ENCODE peak calls at places on chromosomes 16 and 17, in nine cellular contexts. F, C, U, G, T, M, Y, S and N are unnamed samples.

GRCh38 chr17:60416368-60416925 is 5.8 kb upstream of the CHCT1 start:
- DNase-seq in F (no peak), C (no peak), U (no peak), G (no peak), T (no peak), M (no peak), Y (no peak), S (no peak), N (no peak)

GRCh38 chr17:59620518-59621259 is 994 bp downstream of the CLTC start:
- DNase-seq in F (peak), C (peak), U (peak), G (peak), T (no peak), M (peak), Y (peak), S (peak), N (peak)

GRCh38 chr16:5490499-5490898 is 392.9 kb upstream of the EEF2KMT start:
- DNase-seq in F (peak), C (no peak), U (peak), G (no peak), T (no peak), M (no peak), Y (no peak), S (peak), N (no peak)

GRCh38 chr16:4021070-4021779 is 95.0 kb downstream of the ADCY9 start:
- DNase-seq in F (no peak), C (no peak), U (no peak), G (peak), T (no peak), M (peak), Y (no peak), S (no peak), N (no peak)

GRCh38 chr17:55634702-55635101 is 88.0 kb downstream of the TMEM100 start:
- DNase-seq in F (no peak), C (no peak), U (no peak), G (no peak), T (no peak), M (no peak), Y (no peak), S (no peak), N (no peak)

GRCh38 chr16:72812651-72813050 is 235.3 kb downstream of the ZFHX3 start:
- DNase-seq in F (no peak), C (no peak), U (no peak), G (no peak), T (no peak), M (no peak), Y (no peak), S (no peak), N (no peak)

GRCh38 chr17:11813278-11813677 is 184.0 kb downstream of the ZNF18 start:
- DNase-seq in F (no peak), C (no peak), U (no peak), G (no peak), T (no peak), M (no peak), Y (no peak), S (no peak), N (no peak)

GRCh38 chr17:19546289-19547065 is 12.8 kb downstream of the SLC47A1 start:
- DNase-seq in F (no peak), C (no peak), U (no peak), G (no peak), T (no peak), M (no peak), Y (peak), S (no peak), N (no peak)

GRCh38 chr16:75065149-75065807 is 51.3 kb downstream of the LDHD start:
- DNase-seq in F (no peak), C (peak), U (no peak), G (peak), T (no peak), M (no peak), Y (no peak), S (no peak), N (no peak)

GRCh38 chr17:28741358-28742349 is 2.2 kb upstream of the TRAF4 start:
- DNase-seq in F (peak), C (no peak), U (no peak), G (no peak), T (no peak), M (no peak), Y (peak), S (no peak), N (no peak)

GRCh38 chr16:64950262-64950661 is 171.6 kb downstream of the CDH11 start:
- DNase-seq in F (no peak), C (no peak), U (no peak), G (no peak), T (no peak), M (no peak), Y (no peak), S (no peak), N (no peak)

GRCh38 chr17:51372345-51373004 is 112.1 kb downstream of the UTP18 start:
- DNase-seq in F (peak), C (no peak), U (peak), G (peak), T (no peak), M (peak), Y (no peak), S (no peak), N (peak)

GRCh38 chr16:15899538-15900100 is 11.2 kb upstream of the CEP20 start:
- DNase-seq in F (peak), C (no peak), U (no peak), G (peak), T (peak), M (peak), Y (no peak), S (no peak), N (peak)

GRCh38 chr16:2244301-2244700 is 7.1 kb downstream of the ECI1 start:
- DNase-seq in F (no peak), C (no peak), U (no peak), G (no peak), T (no peak), M (no peak), Y (no peak), S (peak), N (no peak)

GRCh38 chr17:82524540-82524939 is 5.0 kb downstream of the FOXK2 start:
- DNase-seq in F (no peak), C (no peak), U (no peak), G (no peak), T (no peak), M (no peak), Y (no peak), S (no peak), N (no peak)

GRCh38 chr17:73952498-73953205 is 250.8 kb upstream of the RPL38 start:
- DNase-seq in F (peak), C (peak), U (no peak), G (no peak), T (no peak), M (peak), Y (no peak), S (peak), N (peak)

GRCh38 chr17:57679356-57679755 is 65.7 kb downstream of the CCDC182 start:
- DNase-seq in F (no peak), C (no peak), U (no peak), G (no peak), T (no peak), M (no peak), Y (no peak), S (no peak), N (no peak)

GRCh38 chr17:46809110-46809571 is 9.4 kb downstream of the WNT3 start:
- DNase-seq in F (no peak), C (no peak), U (no peak), G (no peak), T (no peak), M (no peak), Y (no peak), S (peak), N (no peak)

GRCh38 chr16:57994778-57995177 is 5.7 kb downstream of the ZNF319 start:
- DNase-seq in F (peak), C (no peak), U (no peak), G (peak), T (no peak), M (no peak), Y (no peak), S (peak), N (peak)

GRCh38 chr17:71409712-71410111 is 711.1 kb upstream of the SOX9 start:
- DNase-seq in F (no peak), C (no peak), U (no peak), G (peak), T (no peak), M (peak), Y (no peak), S (no peak), N (no peak)

GRCh38 chr17:76382305-76382802 is 2.1 kb upstream of the SPHK1 start:
- DNase-seq in F (no peak), C (no peak), U (no peak), G (peak), T (no peak), M (peak), Y (no peak), S (peak), N (no peak)

GRCh38 chr16:61937646-61938045 is 98.6 kb downstream of the CDH8 start:
- DNase-seq in F (no peak), C (no peak), U (no peak), G (no peak), T (no peak), M (no peak), Y (no peak), S (no peak), N (no peak)

GRCh38 chr16:11389631-11390565 is 44.6 kb downstream of the RMI2 start:
- DNase-seq in F (no peak), C (no peak), U (no peak), G (no peak), T (no peak), M (no peak), Y (no peak), S (peak), N (peak)

GRCh38 chr16:54817432-54817831 is 113.2 kb upstream of the IRX5 start:
- DNase-seq in F (no peak), C (no peak), U (no peak), G (peak), T (no peak), M (peak), Y (no peak), S (peak), N (no peak)

GRCh38 chr17:71084219-71084618 is 914.9 kb downstream of the KCNJ2 start:
- DNase-seq in F (no peak), C (no peak), U (peak), G (peak), T (no peak), M (peak), Y (no peak), S (peak), N (no peak)

GRCh38 chr16:79171504-79172240 is 428.9 kb downstream of the MAF start:
- DNase-seq in F (no peak), C (no peak), U (no peak), G (peak), T (no peak), M (no peak), Y (no peak), S (peak), N (no peak)

GRCh38 chr17:18267927-18268711 is 7.7 kb downstream of the MIEF2 start:
- DNase-seq in F (no peak), C (no peak), U (no peak), G (peak), T (no peak), M (no peak), Y (no peak), S (no peak), N (no peak)

GRCh38 chr16:57392694-57393093 is 11.9 kb upstream of the CCL17 start:
- DNase-seq in F (no peak), C (no peak), U (no peak), G (peak), T (no peak), M (no peak), Y (no peak), S (no peak), N (no peak)

GRCh38 chr16:29158031-29158430 is 173.2 kb downstream of the LAT start:
- DNase-seq in F (no peak), C (no peak), U (no peak), G (no peak), T (no peak), M (no peak), Y (no peak), S (peak), N (no peak)

GRCh38 chr17:28482551-28483199 is 9.2 kb downstream of the SLC13A2 start:
- DNase-seq in F (no peak), C (no peak), U (no peak), G (no peak), T (no peak), M (no peak), Y (no peak), S (no peak), N (no peak)

GRCh38 chr16:30570621-30571443 is 682 bp downstream of the ZNF688 start:
- DNase-seq in F (no peak), C (no peak), U (no peak), G (no peak), T (no peak), M (no peak), Y (no peak), S (peak), N (peak)

GRCh38 chr16:89707695-89708094 is 6.2 kb upstream of the SPATA2L start:
- DNase-seq in F (no peak), C (no peak), U (no peak), G (no peak), T (no peak), M (no peak), Y (no peak), S (no peak), N (no peak)

GRCh38 chr17:16977932-16978331 is 6.0 kb upstream of the TNFRSF13B start:
- DNase-seq in F (no peak), C (no peak), U (no peak), G (peak), T (no peak), M (no peak), Y (no peak), S (no peak), N (no peak)

GRCh38 chr17:76688165-76688622 is 22.6 kb downstream of the MXRA7 start:
- DNase-seq in F (no peak), C (no peak), U (no peak), G (no peak), T (no peak), M (no peak), Y (no peak), S (no peak), N (no peak)

GRCh38 chr16:85767569-85767968 is 16.7 kb upstream of the C16orf74 start:
- DNase-seq in F (no peak), C (no peak), U (no peak), G (peak), T (peak), M (peak), Y (no peak), S (no peak), N (no peak)

GRCh38 chr17:31197991-31198390 is 99.0 kb downstream of the OMG start:
- DNase-seq in F (no peak), C (no peak), U (no peak), G (peak), T (no peak), M (no peak), Y (no peak), S (no peak), N (no peak)

DNA sequence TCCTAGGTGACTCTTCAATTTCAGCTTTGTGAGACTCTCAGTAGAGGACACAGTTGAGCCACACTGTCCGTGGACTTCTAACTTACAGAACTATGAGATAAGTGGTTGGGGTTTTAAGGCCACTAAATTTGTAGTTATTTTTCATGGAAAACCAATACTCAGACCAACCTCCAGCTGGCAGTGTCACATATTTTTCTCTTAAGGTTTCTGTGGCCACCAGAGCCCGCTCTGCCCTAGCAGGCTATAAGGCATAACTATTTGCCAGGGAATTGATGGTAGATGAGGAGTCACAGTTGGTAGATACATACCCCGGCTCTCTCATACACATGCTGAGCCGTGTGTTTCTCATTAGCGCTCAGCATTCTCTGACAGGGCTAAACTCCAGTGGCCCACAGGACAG is 336.8 kb upstream of the MON1B start:
- DNase-seq in F (no peak), C (no peak), U (no peak), G (no peak), T (no peak), M (no peak), Y (no peak), S (peak), N (no peak)
- TF ChIP-seq CTCF in F (no peak), C (no peak), U (no peak), G (no peak), T (peak), M (no peak), Y (no peak), S (peak), N (no peak)

DNA sequence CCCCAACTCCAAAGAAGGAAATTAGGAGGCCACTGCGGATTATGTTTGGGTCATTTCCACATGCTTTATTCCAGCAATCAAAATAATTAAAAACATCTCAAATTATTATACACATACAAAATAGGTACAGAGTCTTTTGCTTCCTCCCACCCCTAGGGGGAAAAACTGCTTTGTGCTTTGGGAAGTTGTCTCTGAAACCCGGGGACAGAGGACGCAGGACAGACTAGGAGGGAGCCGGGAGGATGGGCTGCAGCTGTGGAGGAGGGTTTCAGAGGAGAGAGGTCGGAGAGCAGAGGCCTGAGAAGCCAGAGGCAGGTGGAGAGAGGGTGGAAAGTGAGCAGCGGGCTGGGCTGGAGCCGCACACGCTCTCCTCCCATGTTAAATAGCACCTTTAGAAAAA is 17.4 kb downstream of the COL1A1 start:
- DNase-seq in F (no peak), C (no peak), U (no peak), G (no peak), T (no peak), M (no peak), Y (no peak), S (peak), N (no peak)
- TF ChIP-seq CTCF in F (no peak), C (peak), U (peak), G (no peak), T (peak), M (no peak), Y (peak), S (peak), N (no peak)

GRCh38 chr17:8189711-8190477 is at the start of gene BORCS6:
- DNase-seq in F (peak), C (peak), U (peak), G (peak), T (peak), M (peak), Y (peak), S (peak), N (peak)
- TF ChIP-seq CTCF in F (peak), C (no peak), U (peak), G (peak), T (peak), M (peak), Y (no peak), S (peak), N (peak)

GRCh38 chr16:81767987-81768592 is 11.0 kb upstream of the PLCG2 start:
- DNase-seq in F (no peak), C (no peak), U (no peak), G (peak), T (no peak), M (no peak), Y (no peak), S (no peak), N (no peak)
- TF ChIP-seq CTCF in F (no peak), C (no peak), U (no peak), G (no peak), T (no peak), M (no peak), Y (no peak), S (no peak), N (no peak)

GRCh38 chr17:44761932-44762810 is 3.4 kb downstream of the ADAM11 start:
- DNase-seq in F (no peak), C (no peak), U (no peak), G (no peak), T (no peak), M (no peak), Y (no peak), S (no peak), N (no peak)
- TF ChIP-seq CTCF in F (no peak), C (no peak), U (no peak), G (no peak), T (no peak), M (no peak), Y (no peak), S (no peak), N (no peak)

DNA sequence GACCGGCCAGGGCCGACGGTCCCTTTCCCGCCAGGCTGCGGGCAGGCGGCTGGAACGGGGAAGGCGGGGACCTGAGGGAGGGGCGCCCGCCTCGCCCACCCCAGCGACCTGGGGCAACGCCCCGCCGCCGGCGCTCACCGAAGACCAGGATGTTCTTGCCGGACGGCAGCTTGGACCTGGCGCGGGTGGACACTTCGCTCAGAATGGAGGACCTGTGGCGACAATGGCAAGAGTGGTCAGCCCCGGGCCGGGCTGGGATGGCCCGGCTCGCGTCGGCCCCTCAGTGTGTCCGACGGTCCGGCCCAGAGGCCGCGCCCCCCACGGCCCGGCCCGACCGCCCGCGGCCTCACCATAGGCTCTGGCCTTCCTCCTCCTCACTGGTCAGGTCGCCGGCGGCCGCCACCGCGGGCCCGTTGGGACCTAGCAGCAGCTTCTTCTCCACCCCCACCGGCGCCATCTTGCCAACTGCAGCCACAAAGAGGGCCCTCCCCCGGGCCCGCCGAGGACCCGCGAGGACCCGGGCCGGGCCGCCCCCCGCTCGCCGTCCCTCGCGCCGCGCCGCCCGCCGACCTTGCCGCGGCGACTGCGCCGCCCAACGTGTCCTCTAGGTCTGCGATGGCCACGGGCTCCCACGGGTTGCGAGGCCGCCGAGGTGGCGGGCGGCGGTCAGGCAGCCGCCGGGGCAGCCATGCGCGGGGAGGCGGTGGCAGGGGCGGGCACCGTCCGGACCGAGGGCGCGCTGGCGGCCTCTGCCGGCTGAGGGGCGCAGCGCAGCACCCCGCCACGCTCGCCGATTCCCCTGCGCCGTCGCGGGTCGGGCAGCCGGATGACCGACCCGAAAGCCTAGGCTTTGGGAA is at the start of gene DYNC1LI2:
- DNase-seq in F (peak), C (peak), U (peak), G (peak), T (peak), M (peak), Y (peak), S (peak), N (peak)
- TF ChIP-seq CTCF in F (peak), C (peak), U (peak), G (peak), T (peak), M (peak), Y (peak), S (peak), N (peak)

GRCh38 chr16:83965444-83966152 is 2.4 kb upstream of the NECAB2 start:
- DNase-seq in F (no peak), C (no peak), U (no peak), G (no peak), T (no peak), M (no peak), Y (no peak), S (no peak), N (no peak)
- TF ChIP-seq CTCF in F (no peak), C (no peak), U (no peak), G (no peak), T (no peak), M (no peak), Y (no peak), S (no peak), N (no peak)

GRCh38 chr16:47565454-47565853 is 104.3 kb downstream of the PHKB start:
- DNase-seq in F (no peak), C (no peak), U (no peak), G (peak), T (no peak), M (peak), Y (no peak), S (no peak), N (no peak)
- TF ChIP-seq CTCF in F (no peak), C (no peak), U (no peak), G (no peak), T (no peak), M (no peak), Y (no peak), S (no peak), N (no peak)